ENCODE peak calls at places on chromosomes 13 and 19, in ten cellular contexts. R, O, Y, G, P, I, H, M, F and T are unnamed samples.

GRCh38 chr13:51793570-51794273 is 10.2 kb downstream of the DHRS12 start:
- DNase-seq in R (peak), M (no peak), G (no peak), Y (no peak), I (peak), F (peak), H (no peak), O (no peak), P (peak), T (no peak)

GRCh38 chr13:57629391-57629804 is 2.1 kb upstream of the PCDH17 start:
- DNase-seq in R (no peak), H (no peak), I (no peak), Y (no peak), M (no peak), F (peak), O (no peak), G (no peak), P (peak), T (no peak)

GRCh38 chr13:48043789-48044503 is 6.4 kb downstream of the NUDT15 start:
- DNase-seq in R (peak), P (peak), M (no peak), O (no peak), I (peak), Y (no peak), F (no peak), H (no peak), G (no peak), T (no peak)

GRCh38 chr13:34040863-34041262 is 222.9 kb downstream of the RFC3 start:
- DNase-seq in F (no peak), I (no peak), Y (no peak), G (no peak), H (no peak), P (no peak), O (no peak), R (no peak), M (no peak), T (no peak)

GRCh38 chr19:42197375-42197817 is 20.1 kb downstream of the DEDD2 start:
- DNase-seq in I (no peak), M (peak), Y (no peak), G (peak), P (no peak), F (no peak), R (no peak), O (no peak), H (no peak), T (no peak)

GRCh38 chr19:29715695-29716581 is 877 bp upstream of the C19orf12 start:
- DNase-seq in P (peak), H (no peak), O (no peak), F (no peak), R (peak), I (peak), Y (no peak), G (no peak), M (no peak), T (no peak)

GRCh38 chr19:54612428-54612827 is 17.9 kb upstream of the LILRB1 start:
- DNase-seq in M (no peak), H (no peak), Y (no peak), I (no peak), P (no peak), O (no peak), R (no peak), G (no peak), F (no peak), T (no peak)

GRCh38 chr19:2561895-2562294 is 86.0 kb downstream of the GADD45B start:
- DNase-seq in G (peak), Y (peak), P (no peak), F (no peak), I (no peak), O (peak), R (no peak), M (peak), H (no peak), T (no peak)

GRCh38 chr13:20182231-20182846 is 10.4 kb downstream of the GJB2 start:
- DNase-seq in M (no peak), Y (no peak), P (peak), G (peak), O (peak), R (peak), F (peak), I (peak), H (no peak), T (no peak)

GRCh38 chr13:36148436-36148835 is 17.3 kb upstream of the DCLK1 start:
- DNase-seq in P (no peak), R (peak), H (no peak), G (no peak), I (peak), Y (no peak), F (no peak), O (no peak), M (no peak), T (no peak)

GRCh38 chr13:27952931-27953670 is 16.0 kb downstream of the CDX2 start:
- DNase-seq in Y (no peak), R (no peak), P (no peak), M (no peak), H (no peak), F (peak), G (peak), I (no peak), O (no peak), T (no peak)

GRCh38 chr19:14002571-14003278 is 3.4 kb downstream of the RFX1 start:
- DNase-seq in I (no peak), Y (peak), G (no peak), M (peak), F (no peak), R (no peak), O (no peak), P (no peak), H (no peak), T (no peak)

GRCh38 chr19:48836089-48837017 is at the start of gene HSD17B14:
- DNase-seq in M (peak), P (peak), F (no peak), Y (no peak), H (no peak), R (no peak), I (peak), O (no peak), G (peak), T (no peak)

GRCh38 chr13:95100525-95101121 is 200.6 kb downstream of the ABCC4 start:
- DNase-seq in R (peak), P (peak), G (no peak), I (peak), H (no peak), M (no peak), F (no peak), O (no peak), Y (no peak), T (peak)

GRCh38 chr19:7632340-7633203 is 947 bp downstream of the PCP2 start:
- DNase-seq in F (no peak), G (no peak), M (no peak), Y (no peak), P (no peak), O (no peak), H (no peak), I (no peak), R (no peak), T (no peak)

GRCh38 chr13:31200636-31200970 is 828 bp downstream of the B3GLCT start:
- DNase-seq in I (peak), P (no peak), O (peak), Y (peak), H (no peak), R (peak), G (peak), M (peak), F (peak), T (no peak)

GRCh38 chr13:49140910-49141611 is 79.1 kb upstream of the MLNR start:
- DNase-seq in Y (no peak), I (no peak), P (no peak), H (no peak), F (no peak), R (no peak), M (no peak), O (no peak), G (no peak), T (no peak)

GRCh38 chr13:41418027-41418426 is 39.3 kb upstream of the RGCC start:
- DNase-seq in H (no peak), P (peak), G (no peak), Y (no peak), F (no peak), I (no peak), R (peak), M (no peak), O (no peak), T (no peak)

GRCh38 chr19:52600639-52601024 is 30.5 kb downstream of the ZNF701 start:
- DNase-seq in R (no peak), F (no peak), I (no peak), G (no peak), Y (no peak), O (no peak), P (no peak), H (no peak), M (peak), T (no peak)

GRCh38 chr13:93259527-93260080 is 33.0 kb downstream of the GPC6 start:
- DNase-seq in H (no peak), F (no peak), R (no peak), M (no peak), Y (no peak), O (no peak), G (no peak), I (no peak), P (no peak), T (no peak)

GRCh38 chr13:57629821-57630235 is 1.7 kb upstream of the PCDH17 start:
- DNase-seq in F (peak), M (peak), G (peak), R (peak), P (peak), O (peak), H (no peak), Y (peak), I (peak), T (no peak)

GRCh38 chr13:97879646-97880297 is 73.7 kb upstream of the IPO5 start:
- DNase-seq in M (no peak), F (no peak), P (peak), O (no peak), I (peak), Y (no peak), R (peak), H (no peak), G (no peak), T (peak)
- H3K4me3 ChIP-seq in M (no peak), F (no peak), P (no peak), O (no peak), I (peak), Y (no peak), R (no peak), H (no peak), G (no peak), T (no peak)

DNA sequence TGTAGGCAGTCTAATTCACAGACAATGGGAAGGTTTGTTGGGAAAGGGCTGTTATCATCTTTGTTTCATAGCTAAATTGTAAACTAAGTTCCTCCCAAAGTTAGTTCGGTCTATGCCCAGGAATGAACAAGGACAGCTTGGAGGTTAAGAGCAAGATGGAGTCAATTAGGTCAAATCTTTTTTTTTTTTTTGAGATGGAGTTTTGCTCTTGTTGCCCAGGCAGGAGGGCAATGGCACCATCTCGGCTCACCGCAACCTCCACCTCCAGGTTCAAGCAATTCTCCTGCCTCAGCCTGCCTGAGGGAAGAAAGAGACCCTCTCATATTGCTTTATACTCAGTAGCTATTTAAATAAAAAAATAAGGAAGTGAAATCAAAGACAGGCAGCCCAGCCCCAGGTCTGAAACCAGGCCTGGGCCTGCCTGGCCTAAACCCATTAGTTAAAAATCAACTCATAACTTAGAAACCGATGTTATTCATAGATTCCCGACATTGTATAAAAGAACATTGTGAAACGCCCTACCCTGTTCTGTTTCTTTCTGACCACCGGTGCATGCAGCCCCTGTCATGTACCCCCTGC is 297.4 kb upstream of the SGCG start:
- DNase-seq in O (no peak), R (no peak), Y (no peak), I (no peak), G (no peak), M (no peak), P (no peak), H (no peak), F (no peak), T (no peak)
- H3K4me3 ChIP-seq in O (no peak), R (no peak), Y (no peak), I (no peak), G (no peak), M (no peak), P (no peak), H (no peak), F (no peak), T (peak)

GRCh38 chr13:26048745-26049144 is 3.1 kb downstream of the SHISA2 start:
- DNase-seq in O (no peak), G (no peak), H (no peak), M (no peak), R (no peak), Y (no peak), P (no peak), I (no peak), F (no peak), T (no peak)
- H3K4me3 ChIP-seq in O (no peak), G (peak), H (no peak), M (no peak), R (no peak), Y (no peak), P (no peak), I (peak), F (no peak), T (peak)

DNA sequence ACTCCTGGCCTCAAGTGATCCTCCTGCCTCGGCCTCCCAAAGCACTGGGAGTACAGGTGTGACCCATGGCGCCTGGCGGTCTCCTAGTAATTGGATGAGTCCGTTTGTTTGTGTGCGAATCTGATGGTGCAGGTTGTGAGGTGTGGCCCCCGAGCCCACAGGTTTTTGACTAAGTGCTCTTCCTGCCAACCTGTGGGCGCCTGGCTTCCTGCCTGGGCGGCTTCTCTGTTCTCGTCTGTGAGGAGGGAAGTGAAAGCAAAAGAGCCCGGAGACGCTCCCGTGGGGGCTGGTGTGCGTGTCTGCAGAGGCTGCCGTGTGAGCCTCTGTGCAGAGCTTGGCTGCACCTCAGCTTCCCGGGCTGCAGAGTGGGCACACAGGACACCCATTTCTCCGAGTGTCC is 10.0 kb downstream of the ARHGAP45 start:
- DNase-seq in Y (peak), F (peak), M (peak), I (peak), G (no peak), H (no peak), O (peak), P (no peak), R (no peak), T (no peak)
- H3K4me3 ChIP-seq in Y (peak), F (no peak), M (no peak), I (peak), G (no peak), H (no peak), O (peak), P (no peak), R (no peak), T (peak)